ENCODE peak calls at places on chromosomes 2 and 18, in four cellular contexts. G is fibroblast of the aortic adventitia, Y is cardiac fibroblast, S is GM23338. F is an unnamed sample.

GRCh38 chr2:121897335-121897970 is 142.0 kb downstream of the TSN start:
- DNase-seq in S (peak), G (peak), Y (peak), F (no peak)

GRCh38 chr2:32838949-32839348 is 107.8 kb upstream of the LTBP1 start:
- DNase-seq in G (no peak), S (no peak), Y (no peak), F (no peak)

GRCh38 chr18:59233017-59233410 is 13.1 kb downstream of the GRP start:
- DNase-seq in G (peak), Y (no peak), S (no peak), F (no peak)

GRCh38 chr2:10230499-10230898 is 72.2 kb upstream of the HPCAL1 start:
- DNase-seq in G (no peak), S (no peak), Y (no peak), F (no peak)

GRCh38 chr2:47218899-47219525 is 63.9 kb upstream of the STPG4 start:
- DNase-seq in G (no peak), S (no peak), Y (no peak), F (no peak)

GRCh38 chr18:73462092-73462491 is 594.3 kb upstream of the NETO1 start:
- DNase-seq in S (no peak), G (peak), Y (peak), F (no peak)

GRCh38 chr2:226993171-226993570 is 157.3 kb downstream of the RHBDD1 start:
- DNase-seq in G (no peak), S (no peak), Y (no peak), F (no peak)

GRCh38 chr2:123359636-123360035 is 665.5 kb upstream of the CNTNAP5 start:
- DNase-seq in S (no peak), G (no peak), Y (no peak), F (no peak)

GRCh38 chr2:10864888-10865551 is 46.7 kb upstream of the KCNF1 start:
- DNase-seq in Y (no peak), S (no peak), G (no peak), F (no peak)

GRCh38 chr2:9422321-9423099 is 818 bp downstream of the ITGB1BP1 start:
- DNase-seq in G (no peak), S (peak), Y (peak), F (no peak)

GRCh38 chr2:177518754-177519153 is 126.2 kb downstream of the AGPS start:
- DNase-seq in G (no peak), Y (no peak), S (no peak), F (no peak)

GRCh38 chr2:156065912-156066311 is 266.6 kb downstream of the NR4A2 start:
- DNase-seq in S (peak), Y (no peak), G (no peak), F (no peak)

GRCh38 chr2:29766191-29766590 is 155.2 kb downstream of the ALK start:
- DNase-seq in Y (no peak), G (no peak), S (no peak), F (no peak)

GRCh38 chr2:198351647-198352046 is 547.3 kb downstream of the PLCL1 start:
- DNase-seq in S (no peak), Y (no peak), G (no peak), F (no peak)

GRCh38 chr2:6362671-6363450 is 502.8 kb downstream of the CMPK2 start:
- DNase-seq in S (no peak), Y (no peak), G (no peak), F (no peak)

GRCh38 chr2:233173115-233173514 is 78.4 kb upstream of the ATG16L1 start:
- DNase-seq in G (no peak), Y (no peak), S (no peak), F (no peak)

GRCh38 chr2:138274421-138275291 is 226.9 kb upstream of the SPOPL start:
- DNase-seq in S (no peak), Y (peak), G (peak), F (no peak)

GRCh38 chr2:111626862-111627163 is 257.2 kb downstream of the ANAPC1 start:
- DNase-seq in Y (no peak), S (no peak), G (no peak), F (no peak)

GRCh38 chr2:111628221-111628620 is 255.8 kb downstream of the ANAPC1 start:
- DNase-seq in G (no peak), S (no peak), Y (no peak), F (no peak)

GRCh38 chr2:111626037-111626861 is 257.7 kb downstream of the ANAPC1 start:
- DNase-seq in G (peak), Y (no peak), S (no peak), F (no peak)

GRCh38 chr2:111624401-111625156 is 259.4 kb downstream of the ANAPC1 start:
- DNase-seq in S (no peak), Y (peak), G (peak), F (no peak)

GRCh38 chr2:111627256-111627655 is 256.7 kb downstream of the ANAPC1 start:
- DNase-seq in S (no peak), Y (no peak), G (no peak), F (no peak)
- H3K4me3 ChIP-seq in S (no peak), Y (no peak), G (no peak), F (no peak)

GRCh38 chr2:12717988-12718661 is 1.4 kb downstream of the TRIB2 start:
- DNase-seq in S (peak), Y (peak), G (peak), F (no peak)

GRCh38 chr2:12717191-12717987 is 653 bp downstream of the TRIB2 start:
- DNase-seq in S (peak), Y (peak), G (peak), F (no peak)

GRCh38 chr2:12715878-12716249 is 872 bp upstream of the TRIB2 start:
- DNase-seq in G (peak), S (peak), Y (peak), F (peak)

GRCh38 chr2:12715258-12715865 is 1.4 kb upstream of the TRIB2 start:
- DNase-seq in G (no peak), S (peak), Y (no peak), F (no peak)

GRCh38 chr2:12716250-12717190 is at the start of gene TRIB2:
- DNase-seq in Y (peak), G (peak), S (peak), F (no peak)
- TF ChIP-seq CTCF in Y (no peak), G (no peak), S (peak), F (no peak)

GRCh38 chr2:217360111-217360510 is 500.2 kb upstream of the TNP1 start:
- DNase-seq in S (no peak), Y (no peak), G (no peak), F (no peak)

GRCh38 chr2:217356142-217356541 is 496.3 kb upstream of the TNP1 start:
- DNase-seq in S (no peak), G (no peak), Y (no peak), F (no peak)

GRCh38 chr2:217357886-217358620 is 498.2 kb upstream of the TNP1 start:
- DNase-seq in G (no peak), S (peak), Y (no peak), F (no peak)

GRCh38 chr2:217360781-217361485 is 501.1 kb upstream of the TNP1 start:
- DNase-seq in G (peak), Y (peak), S (no peak), F (no peak)

DNA sequence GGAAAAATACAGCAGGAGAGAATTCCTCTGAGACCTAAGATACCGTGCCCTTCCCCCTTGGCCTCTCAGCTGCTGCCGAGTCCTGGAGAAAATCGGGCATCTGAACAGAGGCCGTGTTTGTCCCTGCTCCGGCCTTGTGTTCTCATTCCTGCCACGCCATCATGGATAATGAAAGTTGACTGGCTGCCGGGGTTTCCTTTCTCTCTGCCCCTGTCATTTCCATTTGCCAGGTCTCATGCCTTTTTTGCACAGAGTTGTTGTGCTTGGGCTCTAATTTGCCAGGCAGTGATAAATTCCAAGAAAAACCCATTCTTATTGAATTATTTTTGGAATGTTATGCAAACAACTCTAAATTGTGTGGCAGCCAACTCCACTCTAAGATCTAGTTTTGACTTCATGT is 496.9 kb upstream of the TNP1 start:
- DNase-seq in S (peak), G (peak), Y (peak), F (no peak)
- H3K4me3 ChIP-seq in S (no peak), G (no peak), Y (no peak), F (no peak)

GRCh38 chr2:45943231-45944044 is 292.0 kb downstream of the PRKCE start:
- DNase-seq in G (peak), S (peak), Y (no peak), F (no peak)
- TF ChIP-seq CTCF in G (no peak), S (peak), Y (no peak), F (peak)

GRCh38 chr2:96815326-96816126 is 542 bp upstream of the CNNM3 start:
- DNase-seq in S (peak), G (peak), Y (peak), F (no peak)

GRCh38 chr2:96817882-96818281 is 1.8 kb downstream of the CNNM3 start:
- DNase-seq in S (no peak), Y (no peak), G (no peak), F (no peak)

GRCh38 chr2:96819101-96819875 is 3.2 kb downstream of the CNNM3 start:
- DNase-seq in S (no peak), G (no peak), Y (no peak), F (no peak)

GRCh38 chr2:96816127-96816835 is at the start of gene CNNM3:
- DNase-seq in Y (peak), G (peak), S (peak), F (no peak)

DNA sequence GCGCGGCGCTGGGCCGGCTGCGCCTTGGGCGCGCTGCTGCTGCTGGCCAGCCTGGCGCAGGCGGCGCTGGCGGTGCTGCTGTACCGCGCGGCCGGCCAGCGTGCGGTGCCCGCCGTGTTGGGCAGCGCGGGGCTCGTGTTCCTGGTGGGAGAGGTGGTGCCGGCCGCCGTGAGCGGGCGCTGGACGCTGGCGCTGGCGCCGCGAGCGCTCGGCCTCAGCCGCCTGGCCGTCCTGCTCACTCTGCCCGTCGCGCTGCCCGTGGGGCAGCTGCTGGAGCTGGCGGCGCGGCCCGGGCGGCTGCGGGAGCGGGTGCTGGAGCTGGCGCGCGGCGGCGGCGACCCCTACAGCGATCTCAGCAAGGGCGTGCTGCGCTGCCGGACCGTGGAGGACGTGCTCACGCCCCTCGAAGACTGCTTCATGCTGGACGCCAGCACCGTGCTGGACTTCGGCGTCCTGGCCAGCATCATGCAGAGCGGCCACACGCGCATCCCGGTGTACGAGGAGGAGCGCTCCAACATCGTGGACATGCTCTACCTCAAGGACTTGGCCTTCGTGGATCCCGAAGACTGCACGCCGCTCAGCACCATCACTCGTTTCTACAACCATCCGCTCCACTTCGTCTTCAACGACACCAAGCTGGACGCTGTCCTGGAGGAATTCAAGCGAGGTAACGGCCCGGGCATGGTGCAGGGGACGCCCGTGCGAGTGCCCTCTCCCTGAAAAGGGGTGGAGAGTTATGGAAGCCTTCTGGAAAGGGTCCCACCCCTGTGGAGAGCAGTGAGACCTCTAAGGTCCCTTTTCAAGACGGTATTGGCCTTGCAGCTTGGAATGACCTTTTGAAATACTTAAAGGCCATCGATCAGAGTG is 1.0 kb downstream of the CNNM3 start:
- DNase-seq in S (peak), Y (peak), G (peak), F (no peak)
- H3K4me3 ChIP-seq in S (peak), Y (peak), G (peak), F (peak)

GRCh38 chr2:59449264-59449663 is 1104.2 kb downstream of the BCL11A start:
- DNase-seq in G (no peak), S (peak), Y (no peak), F (no peak)
- TF ChIP-seq CTCF in G (no peak), S (peak), Y (no peak), F (peak)

GRCh38 chr2:133476931-133477613 is 91.2 kb downstream of the NCKAP5 start:
- DNase-seq in Y (no peak), G (peak), S (no peak), F (no peak)
- H3K4me3 ChIP-seq in Y (no peak), G (no peak), S (no peak), F (no peak)

F was measured in epithelial cell of proximal tubule.